ENCODE peak calls at places on chromosomes 16 and 17, in eight cellular contexts. One of them, this sample, is unnamed.

GRCh38 chr17:79681628-79682261 is 49.0 kb upstream of the ENPP7 start:
- DNase-seq in lung: no peak
- DNase-seq in ascending aorta: no peak
- DNase-seq in PC-9: no peak
- DNase-seq in mammary epithelial cell: no peak
- DNase-seq in lower lobe of right lung: no peak
- DNase-seq in tibial nerve: no peak
- DNase-seq in AG04450: no peak
- DNase-seq in this sample: no peak

GRCh38 chr17:69142473-69142802 is 743 bp upstream of the ABCA6 start:
- DNase-seq in lower lobe of right lung: no peak
- DNase-seq in lung: no peak
- DNase-seq in mammary epithelial cell: peak
- DNase-seq in PC-9: no peak
- DNase-seq in ascending aorta: no peak
- DNase-seq in AG04450: peak
- DNase-seq in tibial nerve: no peak
- DNase-seq in this sample: no peak

GRCh38 chr17:21199311-21199710 is 14.7 kb downstream of the TMEM11 start:
- DNase-seq in mammary epithelial cell: no peak
- DNase-seq in lung: no peak
- DNase-seq in PC-9: no peak
- DNase-seq in AG04450: no peak
- DNase-seq in tibial nerve: no peak
- DNase-seq in ascending aorta: no peak
- DNase-seq in lower lobe of right lung: no peak
- DNase-seq in this sample: no peak

GRCh38 chr16:50455288-50455845 is 86.6 kb upstream of the BRD7 start:
- DNase-seq in lower lobe of right lung: no peak
- DNase-seq in ascending aorta: no peak
- DNase-seq in tibial nerve: no peak
- DNase-seq in mammary epithelial cell: no peak
- DNase-seq in PC-9: no peak
- DNase-seq in lung: no peak
- DNase-seq in AG04450: no peak
- DNase-seq in this sample: no peak

GRCh38 chr17:40319651-40320550 is 10.9 kb downstream of the RARA start:
- DNase-seq in lung: peak
- DNase-seq in lower lobe of right lung: peak
- DNase-seq in PC-9: no peak
- DNase-seq in AG04450: no peak
- DNase-seq in mammary epithelial cell: no peak
- DNase-seq in tibial nerve: peak
- DNase-seq in ascending aorta: no peak
- DNase-seq in this sample: no peak

GRCh38 chr16:66277311-66278070 is 89.0 kb upstream of the CDH5 start:
- DNase-seq in tibial nerve: no peak
- DNase-seq in mammary epithelial cell: no peak
- DNase-seq in lung: no peak
- DNase-seq in ascending aorta: no peak
- DNase-seq in AG04450: no peak
- DNase-seq in PC-9: no peak
- DNase-seq in lower lobe of right lung: no peak
- DNase-seq in this sample: no peak

GRCh38 chr17:27634781-27635180 is 3.8 kb downstream of the LGALS9 start:
- DNase-seq in mammary epithelial cell: no peak
- DNase-seq in PC-9: no peak
- DNase-seq in tibial nerve: no peak
- DNase-seq in ascending aorta: no peak
- DNase-seq in lower lobe of right lung: no peak
- DNase-seq in AG04450: no peak
- DNase-seq in lung: no peak
- DNase-seq in this sample: no peak

GRCh38 chr17:74380086-74380958 is 13.0 kb downstream of the GPR142 start:
- DNase-seq in ascending aorta: no peak
- DNase-seq in PC-9: peak
- DNase-seq in AG04450: no peak
- DNase-seq in lung: peak
- DNase-seq in tibial nerve: no peak
- DNase-seq in mammary epithelial cell: peak
- DNase-seq in lower lobe of right lung: no peak
- DNase-seq in this sample: no peak

GRCh38 chr16:46691720-46692119 is 2.3 kb downstream of the ORC6 start:
- DNase-seq in ascending aorta: no peak
- DNase-seq in tibial nerve: no peak
- DNase-seq in mammary epithelial cell: no peak
- DNase-seq in lung: no peak
- DNase-seq in PC-9: no peak
- DNase-seq in lower lobe of right lung: no peak
- DNase-seq in AG04450: no peak
- DNase-seq in this sample: no peak

GRCh38 chr17:56074366-56074765 is 78.9 kb upstream of the ANKFN1 start:
- DNase-seq in ascending aorta: no peak
- DNase-seq in tibial nerve: no peak
- DNase-seq in AG04450: no peak
- DNase-seq in lung: no peak
- DNase-seq in PC-9: no peak
- DNase-seq in mammary epithelial cell: no peak
- DNase-seq in lower lobe of right lung: no peak
- DNase-seq in this sample: no peak

GRCh38 chr16:50040028-50040427 is 15.0 kb downstream of the CNEP1R1 start:
- DNase-seq in ascending aorta: no peak
- DNase-seq in PC-9: peak
- DNase-seq in tibial nerve: no peak
- DNase-seq in AG04450: no peak
- DNase-seq in mammary epithelial cell: no peak
- DNase-seq in lung: no peak
- DNase-seq in lower lobe of right lung: peak
- DNase-seq in this sample: no peak

GRCh38 chr16:23182675-23183485 is at the start of gene SCNN1G:
- DNase-seq in AG04450: no peak
- DNase-seq in ascending aorta: no peak
- DNase-seq in lung: peak
- DNase-seq in PC-9: no peak
- DNase-seq in mammary epithelial cell: peak
- DNase-seq in tibial nerve: no peak
- DNase-seq in lower lobe of right lung: peak
- DNase-seq in this sample: no peak

GRCh38 chr16:4115209-4115940 is 867 bp downstream of the ADCY9 start:
- DNase-seq in lower lobe of right lung: peak
- DNase-seq in mammary epithelial cell: peak
- DNase-seq in tibial nerve: no peak
- DNase-seq in PC-9: no peak
- DNase-seq in AG04450: peak
- DNase-seq in ascending aorta: no peak
- DNase-seq in lung: no peak
- DNase-seq in this sample: peak

GRCh38 chr17:57699751-57700186 is 45.3 kb downstream of the CCDC182 start:
- DNase-seq in tibial nerve: no peak
- DNase-seq in AG04450: no peak
- DNase-seq in lung: peak
- DNase-seq in PC-9: no peak
- DNase-seq in mammary epithelial cell: no peak
- DNase-seq in lower lobe of right lung: no peak
- DNase-seq in ascending aorta: no peak
- DNase-seq in this sample: no peak

GRCh38 chr17:16519021-16519420 is 27.0 kb upstream of the LRRC75A start:
- DNase-seq in PC-9: no peak
- DNase-seq in mammary epithelial cell: no peak
- DNase-seq in lung: no peak
- DNase-seq in ascending aorta: no peak
- DNase-seq in AG04450: no peak
- DNase-seq in lower lobe of right lung: no peak
- DNase-seq in tibial nerve: no peak
- DNase-seq in this sample: no peak

GRCh38 chr17:16515933-16516332 is 23.9 kb upstream of the LRRC75A start:
- DNase-seq in tibial nerve: no peak
- DNase-seq in lower lobe of right lung: no peak
- DNase-seq in PC-9: no peak
- DNase-seq in ascending aorta: no peak
- DNase-seq in AG04450: no peak
- DNase-seq in mammary epithelial cell: no peak
- DNase-seq in lung: no peak
- DNase-seq in this sample: no peak

GRCh38 chr17:16516594-16517018 is 24.6 kb upstream of the LRRC75A start:
- DNase-seq in lower lobe of right lung: no peak
- DNase-seq in ascending aorta: no peak
- DNase-seq in AG04450: peak
- DNase-seq in tibial nerve: no peak
- DNase-seq in PC-9: no peak
- DNase-seq in mammary epithelial cell: peak
- DNase-seq in lung: no peak
- DNase-seq in this sample: no peak

GRCh38 chr17:16517477-16517876 is 25.5 kb upstream of the LRRC75A start:
- DNase-seq in mammary epithelial cell: no peak
- DNase-seq in lower lobe of right lung: no peak
- DNase-seq in lung: no peak
- DNase-seq in tibial nerve: no peak
- DNase-seq in ascending aorta: no peak
- DNase-seq in AG04450: no peak
- DNase-seq in PC-9: no peak
- DNase-seq in this sample: no peak

DNA sequence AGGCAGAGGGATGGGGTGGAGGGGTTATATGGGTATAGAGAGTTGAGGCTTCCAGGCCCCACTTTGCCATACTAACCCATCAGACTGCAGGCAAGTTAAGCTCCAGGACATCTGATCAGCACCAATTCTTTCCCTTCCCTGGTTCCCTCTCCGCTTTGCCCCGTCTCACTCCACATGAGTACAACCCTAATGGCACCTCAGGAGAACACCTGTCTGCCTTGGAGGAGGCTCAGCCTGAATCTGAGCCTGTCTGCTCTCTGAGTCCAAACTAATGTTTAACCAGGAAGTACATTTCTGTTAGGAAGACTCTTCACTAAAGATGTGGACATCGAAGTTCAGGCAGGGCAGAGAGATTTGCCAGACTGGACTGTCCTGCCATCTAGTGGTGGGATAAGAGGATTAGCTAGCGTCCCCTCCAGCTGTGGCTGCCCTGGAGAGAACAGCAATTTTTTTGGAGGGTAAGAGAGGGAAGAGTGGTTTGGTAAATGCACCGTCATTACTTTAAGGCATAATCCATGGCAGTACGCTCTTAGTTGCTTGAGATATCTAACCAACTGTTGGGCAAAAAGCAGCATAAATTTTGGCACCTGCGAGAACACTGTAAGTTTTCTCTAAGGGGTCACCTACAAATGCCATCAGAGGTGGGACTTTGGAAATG is 29.2 kb upstream of the LRRC75A start:
- DNase-seq in ascending aorta: no peak
- DNase-seq in PC-9: peak
- DNase-seq in lower lobe of right lung: peak
- DNase-seq in tibial nerve: peak
- DNase-seq in AG04450: peak
- DNase-seq in lung: peak
- DNase-seq in mammary epithelial cell: peak
- DNase-seq in this sample: peak
- H3K27ac ChIP-seq in ascending aorta: no peak
- H3K27ac ChIP-seq in PC-9: no peak
- H3K27ac ChIP-seq in lower lobe of right lung: no peak
- H3K27ac ChIP-seq in tibial nerve: no peak
- H3K27ac ChIP-seq in AG04450: no peak
- H3K27ac ChIP-seq in lung: no peak
- H3K27ac ChIP-seq in mammary epithelial cell: no peak
- H3K27ac ChIP-seq in this sample: no peak

DNA sequence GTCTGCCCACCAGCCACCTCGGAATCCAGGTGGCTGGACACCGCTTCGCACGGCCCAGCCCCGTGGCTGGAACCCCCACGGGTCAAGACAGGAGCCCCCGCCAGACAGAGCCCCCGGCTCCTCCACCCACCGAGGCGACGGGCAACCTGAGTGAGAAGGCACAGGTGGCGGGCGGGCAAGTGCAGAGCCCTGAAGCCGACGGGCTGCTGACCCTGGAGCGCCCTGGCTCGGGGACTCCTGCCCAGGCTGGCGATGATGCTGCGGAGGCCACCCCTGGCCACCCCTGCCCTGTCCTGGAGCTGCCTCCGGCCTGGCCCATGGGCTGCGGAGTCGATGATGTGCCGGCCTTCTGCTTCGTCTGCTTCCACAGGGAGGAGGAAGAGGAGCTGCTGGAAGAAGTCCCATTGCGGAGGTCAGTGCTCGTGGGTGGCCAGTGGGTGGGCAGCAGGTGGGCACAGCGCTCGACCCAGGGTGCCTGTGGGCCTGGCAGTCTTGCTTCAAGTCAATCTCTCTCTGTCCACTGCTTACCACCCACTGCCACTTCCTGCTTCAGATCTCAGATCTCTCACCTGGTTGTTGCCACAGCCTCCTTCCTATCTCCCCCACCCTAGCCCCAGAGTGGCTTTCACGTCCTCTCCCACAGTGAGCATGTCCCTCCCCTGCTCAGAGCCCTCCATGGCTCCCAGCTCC is 33.1 kb upstream of the SBK1 start:
- DNase-seq in ascending aorta: no peak
- DNase-seq in tibial nerve: no peak
- DNase-seq in AG04450: no peak
- DNase-seq in mammary epithelial cell: no peak
- DNase-seq in lung: no peak
- DNase-seq in lower lobe of right lung: no peak
- DNase-seq in PC-9: peak
- DNase-seq in this sample: no peak
- H3K4me3 ChIP-seq in ascending aorta: peak
- H3K4me3 ChIP-seq in tibial nerve: no peak
- H3K4me3 ChIP-seq in AG04450: no peak
- H3K4me3 ChIP-seq in mammary epithelial cell: no peak
- H3K4me3 ChIP-seq in lung: no peak
- H3K4me3 ChIP-seq in lower lobe of right lung: no peak
- H3K4me3 ChIP-seq in PC-9: no peak
- H3K4me3 ChIP-seq in this sample: no peak

DNA sequence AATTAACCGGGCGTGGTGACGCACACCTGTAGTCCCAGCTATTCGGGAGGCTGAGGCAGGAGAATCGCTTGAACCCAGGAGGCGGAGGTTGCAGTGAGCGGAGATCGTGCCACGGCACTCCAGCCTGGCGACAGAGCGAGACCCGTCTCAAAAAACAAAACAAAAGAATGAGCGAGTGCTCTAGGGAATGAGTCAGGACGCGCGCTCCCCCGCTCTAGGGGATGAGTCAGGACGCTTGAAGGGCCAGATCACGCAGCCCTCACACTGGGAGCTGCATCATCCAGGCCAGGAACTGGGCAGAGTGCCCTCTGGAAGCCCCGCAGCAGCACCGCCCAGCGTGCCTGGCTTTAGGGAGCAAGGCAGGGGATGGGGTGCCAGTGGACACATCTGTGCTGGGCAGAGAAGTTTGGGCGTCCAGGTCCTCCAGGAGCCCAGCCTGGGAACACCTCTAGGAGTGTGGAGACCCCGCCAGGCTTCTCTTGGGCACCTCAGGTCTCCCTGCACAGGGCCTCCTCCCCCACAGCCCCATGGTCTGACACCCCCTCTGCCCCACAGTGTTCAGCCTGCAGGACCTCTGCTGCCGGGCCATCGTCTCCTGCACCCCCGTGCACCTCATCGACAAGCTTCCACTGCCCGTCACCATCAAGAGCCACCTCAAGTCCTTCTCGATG is 3.9 kb upstream of the WFIKKN1 start:
- DNase-seq in lower lobe of right lung: no peak
- DNase-seq in ascending aorta: no peak
- DNase-seq in tibial nerve: no peak
- DNase-seq in lung: peak
- DNase-seq in mammary epithelial cell: peak
- DNase-seq in PC-9: peak
- DNase-seq in AG04450: peak
- DNase-seq in this sample: peak
- H3K27ac ChIP-seq in lower lobe of right lung: peak
- H3K27ac ChIP-seq in ascending aorta: no peak
- H3K27ac ChIP-seq in tibial nerve: no peak
- H3K27ac ChIP-seq in lung: peak
- H3K27ac ChIP-seq in mammary epithelial cell: no peak
- H3K27ac ChIP-seq in PC-9: peak
- H3K27ac ChIP-seq in AG04450: peak
- H3K27ac ChIP-seq in this sample: no peak

GRCh38 chr17:49747632-49748031 is 16.3 kb downstream of the FAM117A start:
- DNase-seq in ascending aorta: no peak
- DNase-seq in tibial nerve: no peak
- DNase-seq in PC-9: no peak
- DNase-seq in lung: no peak
- DNase-seq in lower lobe of right lung: no peak
- DNase-seq in mammary epithelial cell: no peak
- DNase-seq in AG04450: no peak
- DNase-seq in this sample: no peak
- H3K4me3 ChIP-seq in ascending aorta: no peak
- H3K4me3 ChIP-seq in tibial nerve: no peak
- H3K4me3 ChIP-seq in PC-9: no peak
- H3K4me3 ChIP-seq in lung: no peak
- H3K4me3 ChIP-seq in lower lobe of right lung: no peak
- H3K4me3 ChIP-seq in mammary epithelial cell: no peak
- H3K4me3 ChIP-seq in AG04450: no peak
- H3K4me3 ChIP-seq in this sample: no peak